ENCODE peak calls at places on chromosomes 5 and 9, in seven cellular contexts. S is cardiac muscle cell; Y is CD8-positive, alpha-beta T cell; U is upper lobe of left lung; X is fibroblast of lung; B is transverse colon; R is colonic mucosa. P is an unnamed sample.

GRCh38 chr9:36479086-36479485 is 79.0 kb upstream of the RNF38 start:
- DNase-seq in S (no peak), R (no peak), X (no peak), U (no peak), B (no peak), Y (no peak), P (no peak)

GRCh38 chr5:1028481-1029269 is 20.1 kb downstream of the NKD2 start:
- DNase-seq in U (peak; percentile 62), S (no peak), B (no peak), X (no peak), R (no peak), Y (no peak), P (no peak)

GRCh38 chr5:128038641-128039040 is 44.9 kb upstream of the SLC12A2 start:
- DNase-seq in R (no peak), Y (no peak), S (peak; percentile 69), U (no peak), B (no peak), X (peak; percentile 87), P (no peak)

GRCh38 chr9:134630393-134630790 is 11.2 kb upstream of the COL5A1 start:
- DNase-seq in U (peak; percentile 56), R (no peak), Y (no peak), S (no peak), B (no peak), X (no peak), P (no peak)

GRCh38 chr5:60740322-60740721 is 40.4 kb upstream of the DEPDC1B start:
- DNase-seq in U (no peak), S (no peak), X (no peak), Y (no peak), B (no peak), R (no peak), P (no peak)

GRCh38 chr9:128550226-128550625 is 2.2 kb upstream of the SPTAN1 start:
- DNase-seq in U (no peak), X (peak; percentile 24), B (no peak), R (no peak), S (peak; percentile 22), Y (no peak), P (no peak)

GRCh38 chr9:18543406-18543965 is 69.5 kb downstream of the ADAMTSL1 start:
- DNase-seq in U (no peak), B (no peak), Y (no peak), R (no peak), S (peak; percentile 72), X (peak; percentile 94), P (no peak)

GRCh38 chr9:6686396-6686795 is 40.9 kb upstream of the GLDC start:
- DNase-seq in R (no peak), X (peak; percentile 24), S (peak; percentile 65), Y (no peak), U (no peak), B (no peak), P (no peak)

GRCh38 chr5:121175986-121176385 is 675.7 kb upstream of the FTMT start:
- DNase-seq in X (no peak), B (no peak), Y (no peak), U (no peak), S (peak; percentile 19), R (no peak), P (no peak)

GRCh38 chr5:57438162-57438561 is 44.4 kb downstream of the ACTBL2 start:
- DNase-seq in X (no peak), B (no peak), Y (no peak), S (no peak), U (no peak), R (no peak), P (no peak)

GRCh38 chr5:32540446-32540845 is 44.9 kb upstream of the SUB1 start:
- DNase-seq in U (no peak), Y (no peak), X (no peak), S (no peak), B (no peak), R (no peak), P (no peak)

GRCh38 chr5:156584856-156585255 is 257.9 kb downstream of the SGCD start:
- DNase-seq in X (no peak), B (no peak), S (no peak), U (no peak), Y (no peak), R (no peak), P (no peak)

GRCh38 chr5:143023447-143024096 is 253.4 kb downstream of the ARHGAP26 start:
- DNase-seq in U (peak; percentile 25), X (no peak), B (peak; percentile 18), R (no peak), S (peak; percentile 29), Y (no peak), P (no peak)

GRCh38 chr5:16849181-16849580 is 86.9 kb downstream of the MYO10 start:
- DNase-seq in Y (no peak), U (no peak), B (no peak), S (no peak), R (no peak), X (no peak), P (no peak)

GRCh38 chr5:151627650-151628049 is 36.5 kb upstream of the FAT2 start:
- DNase-seq in U (no peak), Y (no peak), S (no peak), X (peak; percentile 25), B (no peak), R (no peak), P (no peak)

GRCh38 chr5:55675119-55675518 is 37.0 kb downstream of the SLC38A9 start:
- DNase-seq in Y (no peak), X (peak; percentile 30), S (peak; percentile 31), R (no peak), B (no peak), U (no peak), P (no peak)

GRCh38 chr9:81737871-81738507 is 48.6 kb upstream of the TLE1 start:
- DNase-seq in Y (no peak), S (peak; percentile 66), U (no peak), R (peak; percentile 69), X (peak; percentile 92), B (peak; percentile 44), P (no peak)

GRCh38 chr9:89463986-89464901 is 33.7 kb downstream of the SEMA4D start:
- DNase-seq in B (peak; percentile 76), U (no peak), R (peak; percentile 45), X (no peak), Y (peak; percentile 71), S (no peak), P (peak; percentile 81)

GRCh38 chr5:33379757-33380156 is 61.0 kb upstream of the TARS1 start:
- DNase-seq in S (peak; percentile 69), B (no peak), X (no peak), R (no peak), U (no peak), Y (no peak), P (no peak)

DNA sequence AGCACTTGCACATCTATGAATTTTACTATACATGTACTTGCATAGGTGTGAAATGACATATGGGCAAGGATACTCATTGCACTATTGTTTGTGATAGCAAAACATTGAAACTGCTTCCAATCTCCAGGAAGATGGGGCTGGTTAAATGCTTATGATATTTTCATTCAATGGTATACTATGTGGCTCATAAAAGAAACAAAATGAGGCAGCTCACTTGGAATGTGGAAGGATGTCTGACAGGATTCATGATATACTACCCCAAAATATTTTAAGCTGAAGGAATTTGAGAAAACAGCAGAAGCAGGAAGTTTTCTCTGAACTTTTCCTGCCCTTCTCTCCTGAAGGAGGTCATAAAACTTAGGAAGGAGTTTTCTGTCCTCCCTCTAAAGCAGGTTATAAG is 99.6 kb upstream of the CAST start:
- DNase-seq in R (no peak), B (no peak), X (peak; percentile 77), U (no peak), Y (no peak), S (peak; percentile 12), P (no peak)
- H3K27ac ChIP-seq in R (no peak overlapping the region), B (no peak overlapping the region), X (no peak overlapping the region), U (no peak overlapping the region), Y (no peak overlapping the region), S (no peak overlapping the region), P (no peak overlapping the region)

GRCh38 chr5:176620333-176620981 is 9.9 kb downstream of the SNCB start:
- DNase-seq in R (no peak), S (peak; percentile 52), Y (no peak), U (no peak), X (no peak), B (no peak), P (no peak)

GRCh38 chr5:176619203-176619568 is 9.2 kb upstream of the GPRIN1 start:
- DNase-seq in B (peak; percentile 47), X (peak; percentile 83), Y (peak; percentile 52), S (peak; percentile 90), R (peak; percentile 82), U (peak; percentile 90), P (peak; percentile 55)

GRCh38 chr5:176619569-176620332 is 9.8 kb upstream of the GPRIN1 start:
- DNase-seq in S (no peak), B (no peak), Y (no peak), U (peak; percentile 78), R (no peak), X (no peak), P (no peak)

GRCh38 chr5:176616520-176616919 is 6.6 kb upstream of the GPRIN1 start:
- DNase-seq in Y (no peak), S (no peak), X (no peak), R (no peak), B (no peak), U (no peak), P (no peak)

DNA sequence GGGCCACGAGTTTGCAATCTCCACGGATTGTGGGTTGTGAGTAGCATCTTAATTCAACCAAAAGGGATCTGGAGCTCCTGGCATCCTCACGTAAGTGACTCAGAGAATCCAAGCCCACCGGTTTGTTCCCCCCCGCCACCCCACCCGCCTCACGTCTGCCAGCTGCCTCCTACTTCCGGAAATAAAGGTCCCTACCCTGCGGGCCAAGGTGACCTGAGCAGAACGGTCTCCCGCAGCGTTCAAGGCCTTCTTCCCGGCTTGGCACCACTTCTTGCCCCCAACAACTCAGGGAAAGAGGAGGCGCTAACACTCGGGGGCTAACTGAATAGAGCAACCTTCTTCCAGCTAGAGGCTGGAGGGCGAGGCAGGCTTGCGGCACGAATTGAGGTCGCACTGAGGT is 8.8 kb upstream of the GPRIN1 start:
- DNase-seq in Y (no peak), R (no peak), S (no peak), B (no peak), X (no peak), U (no peak), P (no peak)
- H3K4me3 ChIP-seq in Y (no peak overlapping the region), R (no peak overlapping the region), S (no peak overlapping the region), B (peak overlapping the region; percentile 4), X (no peak overlapping the region), U (no peak overlapping the region), P (peak overlapping the region; percentile 17)

DNA sequence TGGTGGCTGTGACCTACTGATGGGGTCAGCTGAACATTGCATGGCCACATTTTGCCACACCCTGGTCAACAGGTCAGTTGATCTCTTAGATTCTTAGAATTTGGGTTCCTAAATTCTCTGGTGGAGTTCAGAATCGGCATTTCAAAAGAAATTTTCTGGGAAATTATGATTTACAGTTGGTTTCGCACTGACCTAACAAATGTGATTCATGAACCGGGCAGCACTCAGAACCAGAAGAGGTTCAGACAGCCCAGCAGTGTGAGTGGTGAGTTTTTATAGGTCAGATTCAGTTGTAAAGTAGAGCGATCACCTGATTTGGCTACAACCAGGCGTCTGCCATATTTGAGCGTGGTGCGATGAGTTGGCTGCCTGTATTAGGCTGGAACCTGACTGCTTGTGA is 163.7 kb upstream of the GAS1 start:
- DNase-seq in Y (no peak), X (no peak), S (no peak), B (no peak), R (no peak), U (no peak), P (no peak)
- H3K27ac ChIP-seq in Y (no peak overlapping the region), X (no peak overlapping the region), S (no peak overlapping the region), B (no peak overlapping the region), R (no peak overlapping the region), U (no peak overlapping the region), P (no peak overlapping the region)

GRCh38 chr9:136526625-136527066 is 19.2 kb downstream of the NOTCH1 start:
- DNase-seq in S (no peak), R (peak; percentile 88), U (no peak), Y (no peak), X (no peak), B (peak; percentile 86), P (no peak)
- H3K4me3 ChIP-seq in S (no peak overlapping the region), R (no peak overlapping the region), U (no peak overlapping the region), Y (no peak overlapping the region), X (no peak overlapping the region), B (peak overlapping the region; percentile 10), P (no peak overlapping the region)

GRCh38 chr9:17134396-17134842 is 421 bp upstream of the CNTLN start:
- DNase-seq in Y (no peak), B (no peak), S (peak; percentile 66), U (no peak), X (peak; percentile 50), R (no peak), P (no peak)
- H3K27ac ChIP-seq in Y (no peak overlapping the region), B (peak overlapping the region; percentile 90), S (no peak overlapping the region), U (peak overlapping the region; percentile 91), X (peak overlapping the region; percentile 90), R (no peak overlapping the region), P (no peak overlapping the region)